ENCODE peak calls at places on chromosomes 5 and 9, in nine cellular contexts. E is cardiac septum; Y is activated CD4-positive, CD25-positive, alpha-beta regulatory T cell; A is esophagus squamous epithelium; K is LoVo; V is amygdala; T is NCI-H748 treated with DMSO at 0.1 percent for 48 hours; C is stimulated activated naive CD4-positive, alpha-beta T cell; X is pancreas. Z is an unnamed sample.

GRCh38 chr9:34651876-34652602 is at the start of gene IL11RA:
- DNase-seq in T (no peak), V (peak), A (no peak), Y (no peak), K (peak), E (peak), C (no peak), X (peak), Z (no peak)

GRCh38 chr5:151825445-151825844 is 53.7 kb downstream of the G3BP1 start:
- DNase-seq in A (no peak), T (peak), V (peak), Y (no peak), C (peak), E (no peak), K (peak), X (peak), Z (no peak)

GRCh38 chr9:105069285-105070065 is 141.5 kb upstream of the ABCA1 start:
- DNase-seq in A (no peak), V (no peak), X (no peak), T (no peak), K (no peak), C (no peak), E (no peak), Y (no peak), Z (no peak)

GRCh38 chr9:135840539-135840938 is 66.8 kb downstream of the CAMSAP1 start:
- DNase-seq in E (peak), K (no peak), T (no peak), C (no peak), V (no peak), X (no peak), Y (no peak), A (no peak), Z (no peak)

GRCh38 chr5:72531496-72532190 is 24.4 kb upstream of the ZNF366 start:
- DNase-seq in V (no peak), C (no peak), A (no peak), X (no peak), K (no peak), T (no peak), E (no peak), Y (no peak), Z (no peak)

GRCh38 chr5:109005611-109006010 is 257.9 kb downstream of the FER start:
- DNase-seq in K (no peak), T (no peak), A (no peak), Y (no peak), V (no peak), X (no peak), E (no peak), C (no peak), Z (no peak)

GRCh38 chr5:90767710-90768109 is 209.1 kb downstream of the ADGRV1 start:
- DNase-seq in K (no peak), V (no peak), Y (no peak), T (no peak), E (no peak), X (no peak), A (no peak), C (no peak), Z (no peak)

GRCh38 chr5:39132128-39132447 is 57.9 kb upstream of the RICTOR start:
- DNase-seq in T (no peak), K (no peak), A (no peak), E (no peak), C (no peak), X (no peak), Y (no peak), V (no peak), Z (no peak)

GRCh38 chr9:124928116-124928515 is 12.8 kb downstream of the GOLGA1 start:
- DNase-seq in C (no peak), K (no peak), E (no peak), Y (no peak), A (no peak), V (no peak), X (no peak), T (no peak), Z (no peak)

GRCh38 chr9:126507318-126508109 is 106.2 kb upstream of the LMX1B start:
- DNase-seq in V (no peak), C (no peak), X (no peak), K (no peak), A (no peak), E (peak), Y (no peak), T (no peak), Z (no peak)